ENCODE peak calls at places on chromosome 15, in seven cellular contexts. Q is nephron progenitor cell, V is NAMALWA, S is Daoy, J is heart right ventricle, A is T-helper 22 cell, H is DND-41. N is an unnamed sample.
A peak's percentile ranks its signal among the peaks of the same experiment; 100 is the strongest.

GRCh38 chr15:55282284-55282833 is 7.3 kb downstream of the RAB27A start:
- DNase-seq in Q (no peak), V (no peak), S (peak; percentile 79), J (no peak), A (no peak), H (no peak), N (no peak)

GRCh38 chr15:69797615-69798014 is 300.1 kb downstream of the TLE3 start:
- DNase-seq in Q (no peak), V (no peak), S (no peak), J (no peak), A (no peak), H (no peak), N (no peak)

GRCh38 chr15:29573197-29573838 is 248.9 kb downstream of the TJP1 start:
- DNase-seq in Q (no peak), V (no peak), S (no peak), J (no peak), A (no peak), H (no peak), N (no peak)

GRCh38 chr15:59062985-59063384 is 42.0 kb upstream of the CCNB2 start:
- DNase-seq in Q (no peak), V (no peak), S (no peak), J (no peak), A (no peak), H (no peak), N (no peak)

GRCh38 chr15:58453931-58454793 is 22.4 kb downstream of the LIPC start:
- DNase-seq in Q (no peak), V (no peak), S (peak; percentile 52), J (no peak), A (no peak), H (peak; percentile 68), N (no peak)

GRCh38 chr15:71532994-71533393 is 277.4 kb upstream of the NR2E3 start:
- DNase-seq in Q (no peak), V (peak; percentile 48), S (peak; percentile 31), J (no peak), A (no peak), H (no peak), N (no peak)

GRCh38 chr15:52137432-52138357 is 25.1 kb upstream of the BCL2L10 start:
- DNase-seq in Q (no peak), V (no peak), S (no peak), J (no peak), A (no peak), H (no peak), N (no peak)

GRCh38 chr15:85543741-85544155 is 163.3 kb downstream of the AKAP13 start:
- DNase-seq in Q (no peak), V (peak; percentile 24), S (no peak), J (peak; percentile 77), A (peak; percentile 2), H (no peak), N (peak; percentile 85)

GRCh38 chr15:20348900-20349773 is 192.5 kb downstream of the GOLGA6L6 start:
- DNase-seq in Q (no peak), V (no peak), S (peak; percentile 22), J (no peak), A (no peak), H (no peak), N (no peak)

GRCh38 chr15:57335326-57336118 is 40.8 kb upstream of the CGNL1 start:
- DNase-seq in Q (no peak), V (no peak), S (no peak), J (no peak), A (no peak), H (no peak), N (no peak)

GRCh38 chr15:39357478-39358268 is 223.2 kb upstream of the THBS1 start:
- DNase-seq in Q (no peak), V (no peak), S (no peak), J (no peak), A (no peak), H (no peak), N (no peak)

GRCh38 chr15:43769584-43770228 is 7.1 kb downstream of the ELL3 start:
- DNase-seq in Q (peak; percentile 73), V (peak; percentile 82), S (peak; percentile 52), J (peak; percentile 48), A (no peak), H (peak; percentile 62), N (peak; percentile 50)

GRCh38 chr15:67082007-67082536 is 16.7 kb downstream of the SMAD3 start:
- DNase-seq in Q (no peak), V (peak; percentile 78), S (no peak), J (no peak), A (peak; percentile 34), H (no peak), N (no peak)

GRCh38 chr15:28977377-28978010 is 91.7 kb downstream of the APBA2 start:
- DNase-seq in Q (no peak), V (no peak), S (peak; percentile 95), J (peak; percentile 47), A (no peak), H (no peak), N (no peak)

GRCh38 chr15:54500330-54500729 is 522.1 kb downstream of the UNC13C start:
- DNase-seq in Q (no peak), V (no peak), S (no peak), J (no peak), A (no peak), H (no peak), N (no peak)

GRCh38 chr15:92011611-92012367 is 158.3 kb downstream of the SLCO3A1 start:
- DNase-seq in Q (no peak), V (peak; percentile 32), S (peak; percentile 36), J (no peak), A (no peak), H (no peak), N (no peak)

GRCh38 chr15:69065981-69066645 is 51.6 kb downstream of the NOX5 start:
- DNase-seq in Q (no peak), V (no peak), S (no peak), J (no peak), A (no peak), H (no peak), N (no peak)

N was measured in Jurkat, Clone E6-1.